ENCODE peak calls at places on chromosomes 5 and 9, in seven cellular contexts. D is RPMI7951; C is trophoblast cell; J is NCI-H1105 treated with DMSO at 0.1 percent for 48 hours; T is Right ventricle myocardium inferior; X is naive thymus-derived CD8-positive, alpha-beta T cell; N is kidney tubule cell. A is an unnamed sample.

GRCh38 chr5:98401645-98402044 is 371.8 kb upstream of the RGMB start:
- DNase-seq in D (no peak), C (no peak), J (no peak), T (no peak), X (no peak), N (no peak), A (no peak)

GRCh38 chr9:136854842-136855460 is 2.8 kb downstream of the MAMDC4 start:
- DNase-seq in D (no peak), C (no peak), J (no peak), T (no peak), X (no peak), N (no peak), A (no peak)

GRCh38 chr5:116046261-116046660 is 14.0 kb downstream of the ARL14EPL start:
- DNase-seq in D (no peak), C (peak; percentile 59), J (no peak), T (no peak), X (no peak), N (no peak), A (no peak)

GRCh38 chr9:127423591-127423933 is 620 bp upstream of the ZNF79 start:
- DNase-seq in D (no peak), C (no peak), J (peak; percentile 21), T (no peak), X (no peak), N (no peak), A (no peak)

GRCh38 chr9:123686131-123686848 is 243.6 kb downstream of the DENND1A start:
- DNase-seq in D (peak; percentile 5), C (no peak), J (peak; percentile 27), T (no peak), X (no peak), N (peak; percentile 51), A (no peak)

GRCh38 chr5:178193251-178193809 is 6.2 kb upstream of the GMCL2 start:
- DNase-seq in D (peak; percentile 26), C (no peak), J (no peak), T (no peak), X (no peak), N (no peak), A (no peak)

GRCh38 chr9:10479172-10479571 is 133.6 kb downstream of the PTPRD start:
- DNase-seq in D (peak; percentile 1), C (no peak), J (no peak), T (no peak), X (no peak), N (peak; percentile 1), A (peak; percentile 0)

GRCh38 chr5:57889558-57889957 is 406.9 kb upstream of the ACTBL2 start:
- DNase-seq in D (peak; percentile 91), C (peak; percentile 90), J (no peak), T (no peak), X (no peak), N (peak; percentile 99), A (peak; percentile 97)

GRCh38 chr5:64458948-64459347 is 46.9 kb upstream of the RGS7BP start:
- DNase-seq in D (no peak), C (no peak), J (no peak), T (no peak), X (no peak), N (no peak), A (no peak)

GRCh38 chr5:122458278-122458872 is 146.3 kb downstream of the SNCAIP start:
- DNase-seq in D (peak; percentile 9), C (peak; percentile 9), J (no peak), T (no peak), X (no peak), N (peak; percentile 35), A (peak; percentile 1)

GRCh38 chr9:74887041-74887980 is at the start of gene TRPM6:
- DNase-seq in D (peak; percentile 69), C (peak; percentile 23), J (peak; percentile 71), T (peak; percentile 93), X (no peak), N (peak; percentile 71), A (peak; percentile 37)

GRCh38 chr9:15349892-15350761 is 43.1 kb upstream of the TTC39B start:
- DNase-seq in D (peak; percentile 45), C (no peak), J (peak; percentile 74), T (no peak), X (no peak), N (peak; percentile 56), A (peak; percentile 26)

GRCh38 chr5:36875051-36875788 is 1.3 kb upstream of the NIPBL start:
- DNase-seq in D (peak; percentile 57), C (peak; percentile 49), J (peak; percentile 18), T (peak; percentile 77), X (peak; percentile 58), N (peak; percentile 62), A (peak; percentile 58)

GRCh38 chr5:72366324-72366976 is 46.3 kb downstream of the PTCD2 start:
- DNase-seq in D (peak; percentile 72), C (peak; percentile 82), J (no peak), T (no peak), X (peak; percentile 8), N (peak; percentile 85), A (peak; percentile 59)

GRCh38 chr5:177487975-177488374 is 9.4 kb downstream of the PDLIM7 start:
- DNase-seq in D (no peak), C (no peak), J (no peak), T (no peak), X (no peak), N (no peak), A (no peak)

GRCh38 chr5:143142596-143143435 is 260.7 kb downstream of the NR3C1 start:
- DNase-seq in D (peak; percentile 50), C (no peak), J (peak; percentile 83), T (peak; percentile 67), X (no peak), N (no peak), A (peak; percentile 35)

GRCh38 chr5:82717734-82718133 is 359.5 kb downstream of the TMEM167A start:
- DNase-seq in D (no peak), C (no peak), J (no peak), T (no peak), X (no peak), N (no peak), A (no peak)

A was measured in Caki2.